ENCODE peak calls at places on chromosomes 6 and 20, in eight cellular contexts. One of them, this sample, is unnamed.

GRCh38 chr20:25514195-25514594 is 71.1 kb downstream of the NINL start:
- DNase-seq in nucleus accumbens: no peak
- DNase-seq in activated T-helper 1 cell treated with Interleukin-2 at 50 U/mL for 16 hours: no peak
- DNase-seq in Caco-2: no peak
- DNase-seq in activated CD4-positive, alpha-beta T cell treated with anti-CD3 and anti-CD28 coated beads, Interleukin-2, amount 50 U/mL, for 1 hour: no peak
- DNase-seq in anterior cingulate cortex: no peak
- DNase-seq in H9: no peak
- DNase-seq in stimulated activated CD8-positive, alpha-beta memory T cell treated with anti-CD3 and anti-CD28 coated beads, Interleukin-15, amount 100 ng/mL, for 24 hours: no peak
- DNase-seq in this sample: no peak

GRCh38 chr6:127117979-127118504 is 429 bp upstream of the RSPO3 start:
- DNase-seq in stimulated activated CD8-positive, alpha-beta memory T cell treated with anti-CD3 and anti-CD28 coated beads, Interleukin-15, amount 100 ng/mL, for 24 hours: no peak
- DNase-seq in Caco-2: no peak
- DNase-seq in nucleus accumbens: no peak
- DNase-seq in activated CD4-positive, alpha-beta T cell treated with anti-CD3 and anti-CD28 coated beads, Interleukin-2, amount 50 U/mL, for 1 hour: no peak
- DNase-seq in H9: no peak
- DNase-seq in activated T-helper 1 cell treated with Interleukin-2 at 50 U/mL for 16 hours: no peak
- DNase-seq in anterior cingulate cortex: no peak
- DNase-seq in this sample: no peak

GRCh38 chr6:158894192-158894591 is 75.0 kb upstream of the EZR start:
- DNase-seq in activated T-helper 1 cell treated with Interleukin-2 at 50 U/mL for 16 hours: no peak
- DNase-seq in activated CD4-positive, alpha-beta T cell treated with anti-CD3 and anti-CD28 coated beads, Interleukin-2, amount 50 U/mL, for 1 hour: no peak
- DNase-seq in anterior cingulate cortex: no peak
- DNase-seq in H9: peak
- DNase-seq in stimulated activated CD8-positive, alpha-beta memory T cell treated with anti-CD3 and anti-CD28 coated beads, Interleukin-15, amount 100 ng/mL, for 24 hours: no peak
- DNase-seq in Caco-2: peak
- DNase-seq in nucleus accumbens: no peak
- DNase-seq in this sample: peak

GRCh38 chr6:39794231-39794630 is 2.1 kb downstream of the DAAM2 start:
- DNase-seq in activated CD4-positive, alpha-beta T cell treated with anti-CD3 and anti-CD28 coated beads, Interleukin-2, amount 50 U/mL, for 1 hour: no peak
- DNase-seq in nucleus accumbens: no peak
- DNase-seq in H9: no peak
- DNase-seq in anterior cingulate cortex: no peak
- DNase-seq in Caco-2: no peak
- DNase-seq in stimulated activated CD8-positive, alpha-beta memory T cell treated with anti-CD3 and anti-CD28 coated beads, Interleukin-15, amount 100 ng/mL, for 24 hours: no peak
- DNase-seq in activated T-helper 1 cell treated with Interleukin-2 at 50 U/mL for 16 hours: no peak
- DNase-seq in this sample: no peak

GRCh38 chr20:25046736-25047666 is 10.9 kb downstream of the ACSS1 start:
- DNase-seq in nucleus accumbens: no peak
- DNase-seq in H9: no peak
- DNase-seq in activated CD4-positive, alpha-beta T cell treated with anti-CD3 and anti-CD28 coated beads, Interleukin-2, amount 50 U/mL, for 1 hour: no peak
- DNase-seq in activated T-helper 1 cell treated with Interleukin-2 at 50 U/mL for 16 hours: no peak
- DNase-seq in stimulated activated CD8-positive, alpha-beta memory T cell treated with anti-CD3 and anti-CD28 coated beads, Interleukin-15, amount 100 ng/mL, for 24 hours: no peak
- DNase-seq in Caco-2: no peak
- DNase-seq in anterior cingulate cortex: no peak
- DNase-seq in this sample: no peak

GRCh38 chr6:36492621-36493020 is 49.8 kb downstream of the KCTD20 start:
- DNase-seq in H9: no peak
- DNase-seq in stimulated activated CD8-positive, alpha-beta memory T cell treated with anti-CD3 and anti-CD28 coated beads, Interleukin-15, amount 100 ng/mL, for 24 hours: no peak
- DNase-seq in Caco-2: no peak
- DNase-seq in activated T-helper 1 cell treated with Interleukin-2 at 50 U/mL for 16 hours: no peak
- DNase-seq in nucleus accumbens: no peak
- DNase-seq in activated CD4-positive, alpha-beta T cell treated with anti-CD3 and anti-CD28 coated beads, Interleukin-2, amount 50 U/mL, for 1 hour: no peak
- DNase-seq in anterior cingulate cortex: no peak
- DNase-seq in this sample: no peak

GRCh38 chr6:26268659-26269402 is 96.2 kb upstream of the BTN3A2 start:
- DNase-seq in activated T-helper 1 cell treated with Interleukin-2 at 50 U/mL for 16 hours: no peak
- DNase-seq in anterior cingulate cortex: no peak
- DNase-seq in H9: peak
- DNase-seq in activated CD4-positive, alpha-beta T cell treated with anti-CD3 and anti-CD28 coated beads, Interleukin-2, amount 50 U/mL, for 1 hour: no peak
- DNase-seq in stimulated activated CD8-positive, alpha-beta memory T cell treated with anti-CD3 and anti-CD28 coated beads, Interleukin-15, amount 100 ng/mL, for 24 hours: no peak
- DNase-seq in Caco-2: peak
- DNase-seq in nucleus accumbens: no peak
- DNase-seq in this sample: peak

GRCh38 chr20:59123011-59123676 is 40.5 kb upstream of the ZNF831 start:
- DNase-seq in activated CD4-positive, alpha-beta T cell treated with anti-CD3 and anti-CD28 coated beads, Interleukin-2, amount 50 U/mL, for 1 hour: peak
- DNase-seq in activated T-helper 1 cell treated with Interleukin-2 at 50 U/mL for 16 hours: peak
- DNase-seq in H9: no peak
- DNase-seq in stimulated activated CD8-positive, alpha-beta memory T cell treated with anti-CD3 and anti-CD28 coated beads, Interleukin-15, amount 100 ng/mL, for 24 hours: no peak
- DNase-seq in nucleus accumbens: no peak
- DNase-seq in anterior cingulate cortex: no peak
- DNase-seq in Caco-2: no peak
- DNase-seq in this sample: no peak

GRCh38 chr6:127459231-127459641 is at the start of gene KIAA0408:
- DNase-seq in Caco-2: peak
- DNase-seq in nucleus accumbens: no peak
- DNase-seq in H9: peak
- DNase-seq in activated CD4-positive, alpha-beta T cell treated with anti-CD3 and anti-CD28 coated beads, Interleukin-2, amount 50 U/mL, for 1 hour: no peak
- DNase-seq in anterior cingulate cortex: no peak
- DNase-seq in stimulated activated CD8-positive, alpha-beta memory T cell treated with anti-CD3 and anti-CD28 coated beads, Interleukin-15, amount 100 ng/mL, for 24 hours: no peak
- DNase-seq in activated T-helper 1 cell treated with Interleukin-2 at 50 U/mL for 16 hours: no peak
- DNase-seq in this sample: peak

GRCh38 chr6:67201563-67201962 is 1433.5 kb upstream of the ADGRB3 start:
- DNase-seq in Caco-2: no peak
- DNase-seq in H9: no peak
- DNase-seq in activated T-helper 1 cell treated with Interleukin-2 at 50 U/mL for 16 hours: no peak
- DNase-seq in anterior cingulate cortex: no peak
- DNase-seq in activated CD4-positive, alpha-beta T cell treated with anti-CD3 and anti-CD28 coated beads, Interleukin-2, amount 50 U/mL, for 1 hour: no peak
- DNase-seq in nucleus accumbens: no peak
- DNase-seq in stimulated activated CD8-positive, alpha-beta memory T cell treated with anti-CD3 and anti-CD28 coated beads, Interleukin-15, amount 100 ng/mL, for 24 hours: no peak
- DNase-seq in this sample: no peak

GRCh38 chr6:22906091-22906549 is 336.8 kb downstream of the HDGFL1 start:
- DNase-seq in H9: no peak
- DNase-seq in anterior cingulate cortex: no peak
- DNase-seq in activated CD4-positive, alpha-beta T cell treated with anti-CD3 and anti-CD28 coated beads, Interleukin-2, amount 50 U/mL, for 1 hour: no peak
- DNase-seq in Caco-2: peak
- DNase-seq in nucleus accumbens: no peak
- DNase-seq in activated T-helper 1 cell treated with Interleukin-2 at 50 U/mL for 16 hours: no peak
- DNase-seq in stimulated activated CD8-positive, alpha-beta memory T cell treated with anti-CD3 and anti-CD28 coated beads, Interleukin-15, amount 100 ng/mL, for 24 hours: no peak
- DNase-seq in this sample: peak

GRCh38 chr20:37898301-37899104 is 4.4 kb upstream of the VSTM2L start:
- DNase-seq in H9: no peak
- DNase-seq in nucleus accumbens: no peak
- DNase-seq in activated T-helper 1 cell treated with Interleukin-2 at 50 U/mL for 16 hours: no peak
- DNase-seq in stimulated activated CD8-positive, alpha-beta memory T cell treated with anti-CD3 and anti-CD28 coated beads, Interleukin-15, amount 100 ng/mL, for 24 hours: no peak
- DNase-seq in activated CD4-positive, alpha-beta T cell treated with anti-CD3 and anti-CD28 coated beads, Interleukin-2, amount 50 U/mL, for 1 hour: no peak
- DNase-seq in Caco-2: no peak
- DNase-seq in anterior cingulate cortex: no peak
- DNase-seq in this sample: no peak

GRCh38 chr6:44983467-44984365 is 344.4 kb upstream of the RUNX2 start:
- DNase-seq in nucleus accumbens: no peak
- DNase-seq in anterior cingulate cortex: no peak
- DNase-seq in activated T-helper 1 cell treated with Interleukin-2 at 50 U/mL for 16 hours: no peak
- DNase-seq in Caco-2: no peak
- DNase-seq in stimulated activated CD8-positive, alpha-beta memory T cell treated with anti-CD3 and anti-CD28 coated beads, Interleukin-15, amount 100 ng/mL, for 24 hours: no peak
- DNase-seq in activated CD4-positive, alpha-beta T cell treated with anti-CD3 and anti-CD28 coated beads, Interleukin-2, amount 50 U/mL, for 1 hour: no peak
- DNase-seq in H9: no peak
- DNase-seq in this sample: no peak

GRCh38 chr6:82263916-82264315 is 16.4 kb upstream of the IBTK start:
- DNase-seq in nucleus accumbens: no peak
- DNase-seq in activated CD4-positive, alpha-beta T cell treated with anti-CD3 and anti-CD28 coated beads, Interleukin-2, amount 50 U/mL, for 1 hour: no peak
- DNase-seq in Caco-2: no peak
- DNase-seq in anterior cingulate cortex: no peak
- DNase-seq in activated T-helper 1 cell treated with Interleukin-2 at 50 U/mL for 16 hours: no peak
- DNase-seq in stimulated activated CD8-positive, alpha-beta memory T cell treated with anti-CD3 and anti-CD28 coated beads, Interleukin-15, amount 100 ng/mL, for 24 hours: no peak
- DNase-seq in H9: no peak
- DNase-seq in this sample: no peak

GRCh38 chr20:53138454-53139291 is 166.5 kb downstream of the TSHZ2 start:
- DNase-seq in nucleus accumbens: no peak
- DNase-seq in activated CD4-positive, alpha-beta T cell treated with anti-CD3 and anti-CD28 coated beads, Interleukin-2, amount 50 U/mL, for 1 hour: no peak
- DNase-seq in Caco-2: no peak
- DNase-seq in stimulated activated CD8-positive, alpha-beta memory T cell treated with anti-CD3 and anti-CD28 coated beads, Interleukin-15, amount 100 ng/mL, for 24 hours: no peak
- DNase-seq in H9: no peak
- DNase-seq in activated T-helper 1 cell treated with Interleukin-2 at 50 U/mL for 16 hours: no peak
- DNase-seq in anterior cingulate cortex: no peak
- DNase-seq in this sample: no peak

GRCh38 chr6:53986165-53986720 is 125.0 kb upstream of the MLIP start:
- DNase-seq in Caco-2: peak
- DNase-seq in H9: no peak
- DNase-seq in anterior cingulate cortex: no peak
- DNase-seq in nucleus accumbens: no peak
- DNase-seq in activated T-helper 1 cell treated with Interleukin-2 at 50 U/mL for 16 hours: no peak
- DNase-seq in stimulated activated CD8-positive, alpha-beta memory T cell treated with anti-CD3 and anti-CD28 coated beads, Interleukin-15, amount 100 ng/mL, for 24 hours: no peak
- DNase-seq in activated CD4-positive, alpha-beta T cell treated with anti-CD3 and anti-CD28 coated beads, Interleukin-2, amount 50 U/mL, for 1 hour: no peak
- DNase-seq in this sample: no peak

GRCh38 chr20:24164360-24164759 is 175.8 kb upstream of the GGTLC1 start:
- DNase-seq in nucleus accumbens: no peak
- DNase-seq in stimulated activated CD8-positive, alpha-beta memory T cell treated with anti-CD3 and anti-CD28 coated beads, Interleukin-15, amount 100 ng/mL, for 24 hours: no peak
- DNase-seq in Caco-2: peak
- DNase-seq in activated CD4-positive, alpha-beta T cell treated with anti-CD3 and anti-CD28 coated beads, Interleukin-2, amount 50 U/mL, for 1 hour: peak
- DNase-seq in anterior cingulate cortex: no peak
- DNase-seq in H9: peak
- DNase-seq in activated T-helper 1 cell treated with Interleukin-2 at 50 U/mL for 16 hours: no peak
- DNase-seq in this sample: no peak

GRCh38 chr20:3681931-3682820 is at the start of gene ADAM33:
- DNase-seq in stimulated activated CD8-positive, alpha-beta memory T cell treated with anti-CD3 and anti-CD28 coated beads, Interleukin-15, amount 100 ng/mL, for 24 hours: no peak
- DNase-seq in nucleus accumbens: no peak
- DNase-seq in Caco-2: no peak
- DNase-seq in H9: peak
- DNase-seq in activated T-helper 1 cell treated with Interleukin-2 at 50 U/mL for 16 hours: no peak
- DNase-seq in activated CD4-positive, alpha-beta T cell treated with anti-CD3 and anti-CD28 coated beads, Interleukin-2, amount 50 U/mL, for 1 hour: no peak
- DNase-seq in anterior cingulate cortex: no peak
- DNase-seq in this sample: no peak

GRCh38 chr20:42567409-42567808 is 622.3 kb downstream of the PTPRT start:
- DNase-seq in Caco-2: no peak
- DNase-seq in anterior cingulate cortex: no peak
- DNase-seq in nucleus accumbens: no peak
- DNase-seq in activated T-helper 1 cell treated with Interleukin-2 at 50 U/mL for 16 hours: no peak
- DNase-seq in activated CD4-positive, alpha-beta T cell treated with anti-CD3 and anti-CD28 coated beads, Interleukin-2, amount 50 U/mL, for 1 hour: no peak
- DNase-seq in H9: no peak
- DNase-seq in stimulated activated CD8-positive, alpha-beta memory T cell treated with anti-CD3 and anti-CD28 coated beads, Interleukin-15, amount 100 ng/mL, for 24 hours: no peak
- DNase-seq in this sample: no peak

GRCh38 chr6:89471287-89471867 is 38.4 kb downstream of the ANKRD6 start:
- DNase-seq in stimulated activated CD8-positive, alpha-beta memory T cell treated with anti-CD3 and anti-CD28 coated beads, Interleukin-15, amount 100 ng/mL, for 24 hours: no peak
- DNase-seq in activated T-helper 1 cell treated with Interleukin-2 at 50 U/mL for 16 hours: no peak
- DNase-seq in activated CD4-positive, alpha-beta T cell treated with anti-CD3 and anti-CD28 coated beads, Interleukin-2, amount 50 U/mL, for 1 hour: no peak
- DNase-seq in anterior cingulate cortex: no peak
- DNase-seq in H9: no peak
- DNase-seq in Caco-2: no peak
- DNase-seq in nucleus accumbens: no peak
- DNase-seq in this sample: no peak

GRCh38 chr20:38453941-38454340 is 18.7 kb upstream of the RALGAPB start:
- DNase-seq in stimulated activated CD8-positive, alpha-beta memory T cell treated with anti-CD3 and anti-CD28 coated beads, Interleukin-15, amount 100 ng/mL, for 24 hours: no peak
- DNase-seq in H9: no peak
- DNase-seq in Caco-2: no peak
- DNase-seq in anterior cingulate cortex: no peak
- DNase-seq in nucleus accumbens: no peak
- DNase-seq in activated T-helper 1 cell treated with Interleukin-2 at 50 U/mL for 16 hours: no peak
- DNase-seq in activated CD4-positive, alpha-beta T cell treated with anti-CD3 and anti-CD28 coated beads, Interleukin-2, amount 50 U/mL, for 1 hour: no peak
- DNase-seq in this sample: no peak